ENCODE peak calls at places on chromosomes 2 and 18, in eight cellular contexts. Y is fibroblast of lung, L is IMR-90, D is endothelial cell of umbilical vein, W is mammary epithelial cell, M is GM12878, K is H9, H is GM23248. Z is an unnamed sample.

GRCh38 chr2:190882831-190883582 is 2.4 kb downstream of the GLS start:
- DNase-seq in L (no peak), M (no peak), K (no peak), H (peak), Y (no peak), D (peak), W (peak), Z (peak)

GRCh38 chr2:100865819-100866462 is 46.0 kb downstream of the NPAS2 start:
- DNase-seq in W (peak), H (peak), K (no peak), M (no peak), Y (peak), D (peak), L (peak), Z (peak)

GRCh38 chr18:62085766-62086165 is 101.1 kb downstream of the PIGN start:
- DNase-seq in H (no peak), Y (no peak), L (peak), M (no peak), W (no peak), D (no peak), K (no peak), Z (no peak)

GRCh38 chr2:216774620-216775019 is 79.3 kb upstream of the IGFBP5 start:
- DNase-seq in K (no peak), Y (peak), L (peak), D (no peak), M (no peak), W (peak), H (peak), Z (peak)

GRCh38 chr2:191204443-191204842 is 40.8 kb upstream of the MYO1B start:
- DNase-seq in L (no peak), M (no peak), D (no peak), Y (no peak), H (no peak), W (no peak), K (no peak), Z (no peak)

GRCh38 chr18:76353046-76353445 is 142.0 kb downstream of the ZNF516 start:
- DNase-seq in L (no peak), K (no peak), M (no peak), H (no peak), D (no peak), Y (no peak), W (no peak), Z (no peak)

GRCh38 chr2:237333748-237334147 is 80.2 kb downstream of the COL6A3 start:
- DNase-seq in D (no peak), M (no peak), K (no peak), W (no peak), L (no peak), H (no peak), Y (no peak), Z (no peak)

GRCh38 chr2:216620806-216621205 is 12.4 kb upstream of the IGFBP2 start:
- DNase-seq in H (peak), M (no peak), L (peak), W (no peak), D (no peak), Y (peak), K (no peak), Z (no peak)

GRCh38 chr2:67645280-67646255 is 248.4 kb downstream of the ETAA1 start:
- DNase-seq in M (no peak), L (peak), D (no peak), K (no peak), Y (no peak), H (peak), W (no peak), Z (no peak)

GRCh38 chr2:187372213-187372612 is 75.8 kb downstream of the CALCRL start:
- DNase-seq in D (no peak), L (peak), Y (peak), M (no peak), K (no peak), W (no peak), H (peak), Z (no peak)

GRCh38 chr2:148136441-148136840 is 115.5 kb downstream of the MBD5 start:
- DNase-seq in D (no peak), K (no peak), H (no peak), W (no peak), M (no peak), L (no peak), Y (no peak), Z (no peak)

GRCh38 chr2:146031158-146031557 is 1511.2 kb upstream of the ZEB2 start:
- DNase-seq in K (no peak), M (no peak), H (no peak), D (no peak), L (peak), Y (peak), W (no peak), Z (no peak)

GRCh38 chr18:22163432-22163831 is 6.0 kb upstream of the GATA6 start:
- DNase-seq in K (no peak), M (no peak), H (no peak), D (no peak), Y (no peak), L (no peak), W (no peak), Z (no peak)

GRCh38 chr2:148565272-148565894 is 79.2 kb upstream of the EPC2 start:
- DNase-seq in H (no peak), D (peak), K (no peak), L (no peak), M (no peak), W (no peak), Y (no peak), Z (peak)

GRCh38 chr2:239459581-239459980 is 58.8 kb upstream of the HDAC4 start:
- DNase-seq in W (no peak), H (no peak), M (no peak), Y (no peak), L (no peak), D (no peak), K (peak), Z (no peak)

GRCh38 chr2:34578641-34579040 is 979.5 kb upstream of the FAM98A start:
- DNase-seq in K (no peak), M (no peak), L (no peak), H (no peak), Y (no peak), D (no peak), W (peak), Z (peak)

GRCh38 chr2:65298089-65298488 is 70.5 kb downstream of the ACTR2 start:
- DNase-seq in L (no peak), K (no peak), H (no peak), D (no peak), Y (no peak), M (no peak), W (no peak), Z (no peak)

GRCh38 chr2:177147093-177147694 is 65.4 kb upstream of the HNRNPA3 start:
- DNase-seq in K (no peak), H (peak), D (peak), M (peak), W (peak), Y (peak), L (peak), Z (peak)

GRCh38 chr18:52348209-52348608 is 8.2 kb downstream of the DCC start:
- DNase-seq in K (peak), M (no peak), D (no peak), W (peak), Y (no peak), L (no peak), H (peak), Z (peak)

GRCh38 chr2:159202568-159203071 is 83.9 kb downstream of the WDSUB1 start:
- DNase-seq in Y (peak), K (no peak), D (no peak), M (no peak), W (peak), H (peak), L (peak), Z (peak)

GRCh38 chr2:28231110-28231621 is 161.5 kb upstream of the FOSL2 start:
- DNase-seq in W (peak), L (peak), K (no peak), M (no peak), Y (peak), D (no peak), H (peak), Z (no peak)

GRCh38 chr2:240205348-240205747 is 64.9 kb upstream of the OTOS start:
- DNase-seq in H (peak), L (peak), D (no peak), M (no peak), K (peak), W (peak), Y (peak), Z (peak)

GRCh38 chr2:45904267-45904921 is 252.9 kb downstream of the PRKCE start:
- DNase-seq in D (no peak), K (no peak), M (no peak), L (no peak), W (no peak), H (peak), Y (no peak), Z (no peak)

GRCh38 chr2:142104134-142104758 is 26.6 kb downstream of the LRP1B start:
- DNase-seq in Y (no peak), M (no peak), D (no peak), L (no peak), W (no peak), H (no peak), K (no peak), Z (peak)

GRCh38 chr2:180449171-180449570 is 442.1 kb upstream of the CWC22 start:
- DNase-seq in K (no peak), W (no peak), M (no peak), L (no peak), H (peak), Y (peak), D (no peak), Z (no peak)

GRCh38 chr2:220127311-220127710 is 499.9 kb downstream of the SLC4A3 start:
- DNase-seq in H (no peak), M (no peak), K (no peak), D (no peak), Y (no peak), L (no peak), W (peak), Z (peak)

GRCh38 chr2:7988440-7988839 is 693.4 kb upstream of the ID2 start:
- DNase-seq in D (no peak), Y (no peak), L (no peak), K (no peak), H (no peak), W (no peak), M (no peak), Z (peak)

GRCh38 chr2:7994397-7994951 is 687.4 kb upstream of the ID2 start:
- DNase-seq in Y (no peak), H (no peak), M (no peak), L (no peak), K (no peak), D (no peak), W (no peak), Z (no peak)

GRCh38 chr2:7997279-7997678 is 684.6 kb upstream of the ID2 start:
- DNase-seq in W (no peak), Y (no peak), K (no peak), D (no peak), L (no peak), H (no peak), M (no peak), Z (no peak)

GRCh38 chr2:7989823-7990222 is 692.0 kb upstream of the ID2 start:
- DNase-seq in K (no peak), H (no peak), W (no peak), M (no peak), Y (no peak), L (no peak), D (no peak), Z (no peak)

DNA sequence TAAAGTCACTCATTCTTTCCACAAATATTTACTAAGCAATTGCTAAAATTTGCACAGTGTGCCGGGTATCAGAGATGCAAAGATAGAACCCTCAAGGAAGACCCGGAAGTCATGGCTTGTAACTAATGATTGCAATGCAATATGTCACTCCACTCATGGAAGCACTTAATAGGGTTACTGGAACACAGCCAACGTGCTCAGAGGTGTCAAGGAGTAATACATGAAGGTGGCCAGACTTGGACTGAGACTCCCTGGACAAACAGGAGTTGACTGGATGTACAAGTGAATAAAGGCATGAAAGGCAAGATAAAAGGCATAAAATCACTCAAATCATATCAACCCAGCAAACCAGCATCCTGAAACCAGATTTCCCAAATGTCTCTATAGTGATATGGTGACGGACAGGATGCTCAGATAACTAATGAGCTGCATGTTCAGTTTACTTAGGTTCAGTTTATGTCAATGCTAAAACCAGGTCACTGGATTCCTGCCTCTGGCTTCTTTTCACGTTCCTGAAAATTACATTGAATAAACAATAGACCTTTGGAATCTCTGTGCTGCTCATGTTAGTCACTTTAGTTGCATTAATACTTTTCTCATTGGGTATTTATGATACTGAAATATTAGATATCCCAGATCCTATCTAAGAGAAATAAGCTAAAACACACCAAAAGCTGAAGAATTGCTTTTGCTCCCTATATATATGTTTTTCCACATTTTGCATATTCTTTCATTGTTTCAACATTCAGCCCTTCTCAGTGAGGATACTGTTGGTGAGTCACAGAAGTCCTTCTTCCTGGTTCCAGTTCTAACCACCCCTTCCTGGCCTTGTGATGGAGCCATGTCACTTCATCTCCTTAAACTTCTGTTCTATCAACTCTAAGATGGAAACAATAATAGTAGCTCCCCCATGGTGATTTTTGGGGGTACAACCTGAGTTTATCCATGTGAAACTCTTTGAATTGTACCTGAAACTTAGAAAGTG is 689.0 kb upstream of the ID2 start:
- DNase-seq in D (no peak), L (peak), H (peak), K (no peak), M (no peak), W (peak), Y (no peak), Z (peak)
- H2AFZ ChIP-seq in D (no peak), L (no peak), H (no peak), K (no peak), M (no peak), W (no peak), Y (no peak), Z (no peak)

GRCh38 chr2:25361261-25362048 is 19.7 kb upstream of the DNMT3A start:
- DNase-seq in W (no peak), K (no peak), M (no peak), H (no peak), Y (no peak), L (no peak), D (no peak), Z (no peak)
- H3K9ac ChIP-seq in W (no peak), K (no peak), M (peak), H (no peak), Y (no peak), L (no peak), D (no peak), Z (no peak)

GRCh38 chr2:144704696-144705095 is 184.8 kb upstream of the ZEB2 start:
- DNase-seq in D (no peak), W (no peak), H (no peak), Y (no peak), L (no peak), M (no peak), K (no peak), Z (no peak)
- H2AFZ ChIP-seq in D (no peak), W (no peak), H (no peak), Y (no peak), L (no peak), M (no peak), K (no peak), Z (no peak)

GRCh38 chr2:99827296-99827999 is 314.9 kb downstream of the AFF3 start:
- DNase-seq in H (no peak), K (no peak), W (no peak), D (no peak), M (no peak), L (no peak), Y (no peak), Z (no peak)
- H3K9ac ChIP-seq in H (no peak), K (no peak), W (no peak), D (no peak), M (no peak), L (no peak), Y (no peak), Z (no peak)

DNA sequence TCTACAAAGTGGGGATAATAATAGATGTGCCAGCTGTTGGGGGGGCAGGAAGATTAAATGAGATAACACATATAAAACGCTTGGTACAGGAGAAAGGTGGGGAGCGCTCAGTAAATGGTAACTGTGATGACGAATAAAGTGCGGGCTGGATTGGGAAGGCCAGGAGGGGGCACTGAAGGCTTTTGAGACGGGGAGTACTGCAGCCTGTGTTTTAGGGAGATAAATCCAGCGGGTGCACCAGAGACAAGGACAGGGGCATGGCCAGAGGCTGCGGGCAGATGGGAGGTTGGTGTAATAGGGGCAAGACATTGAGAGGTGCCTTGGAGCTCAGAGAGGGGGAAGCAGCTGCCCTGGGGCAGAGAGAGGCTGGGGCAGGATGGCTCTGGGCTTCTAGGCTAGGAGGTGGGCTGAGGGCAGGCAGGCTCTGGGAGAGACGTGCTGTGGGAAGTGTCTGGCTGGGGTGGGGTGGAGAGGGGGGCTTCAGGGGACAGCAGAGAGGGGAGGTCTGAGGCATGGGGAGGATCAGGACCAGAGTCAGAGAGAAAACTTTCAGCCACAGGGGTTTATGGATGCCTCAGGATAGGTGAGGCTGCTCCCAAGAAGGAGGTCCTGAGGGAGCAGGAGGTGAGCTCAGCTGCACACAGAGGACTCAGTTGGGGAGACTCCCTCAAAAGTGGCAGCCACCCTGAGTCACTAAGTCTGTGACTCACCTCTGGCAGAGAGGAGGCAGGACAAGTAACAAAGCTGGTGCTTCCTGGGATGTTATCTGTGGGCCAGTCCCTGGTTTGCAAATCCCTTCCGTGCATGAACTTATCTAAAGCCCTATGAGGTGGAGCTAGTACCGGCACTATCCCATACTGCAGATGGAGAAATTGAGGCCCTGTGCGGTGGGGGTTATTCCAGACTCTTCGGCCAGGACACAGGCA is 18.9 kb downstream of the TEX44 start:
- DNase-seq in Y (peak), H (peak), W (peak), L (peak), K (peak), D (peak), M (no peak), Z (peak)
- H2AFZ ChIP-seq in Y (no peak), H (peak), W (peak), L (peak), K (no peak), D (no peak), M (no peak), Z (peak)

GRCh38 chr2:214995409-214995808 is 143.0 kb downstream of the ABCA12 start:
- DNase-seq in Y (no peak), D (no peak), K (no peak), W (no peak), H (no peak), L (no peak), M (no peak), Z (no peak)

GRCh38 chr2:214995926-214996670 is 142.3 kb downstream of the ABCA12 start:
- DNase-seq in D (no peak), K (no peak), H (no peak), Y (no peak), L (no peak), W (no peak), M (peak), Z (no peak)
- H3K9ac ChIP-seq in D (no peak), K (no peak), H (no peak), Y (no peak), L (no peak), W (no peak), M (peak), Z (no peak)

DNA sequence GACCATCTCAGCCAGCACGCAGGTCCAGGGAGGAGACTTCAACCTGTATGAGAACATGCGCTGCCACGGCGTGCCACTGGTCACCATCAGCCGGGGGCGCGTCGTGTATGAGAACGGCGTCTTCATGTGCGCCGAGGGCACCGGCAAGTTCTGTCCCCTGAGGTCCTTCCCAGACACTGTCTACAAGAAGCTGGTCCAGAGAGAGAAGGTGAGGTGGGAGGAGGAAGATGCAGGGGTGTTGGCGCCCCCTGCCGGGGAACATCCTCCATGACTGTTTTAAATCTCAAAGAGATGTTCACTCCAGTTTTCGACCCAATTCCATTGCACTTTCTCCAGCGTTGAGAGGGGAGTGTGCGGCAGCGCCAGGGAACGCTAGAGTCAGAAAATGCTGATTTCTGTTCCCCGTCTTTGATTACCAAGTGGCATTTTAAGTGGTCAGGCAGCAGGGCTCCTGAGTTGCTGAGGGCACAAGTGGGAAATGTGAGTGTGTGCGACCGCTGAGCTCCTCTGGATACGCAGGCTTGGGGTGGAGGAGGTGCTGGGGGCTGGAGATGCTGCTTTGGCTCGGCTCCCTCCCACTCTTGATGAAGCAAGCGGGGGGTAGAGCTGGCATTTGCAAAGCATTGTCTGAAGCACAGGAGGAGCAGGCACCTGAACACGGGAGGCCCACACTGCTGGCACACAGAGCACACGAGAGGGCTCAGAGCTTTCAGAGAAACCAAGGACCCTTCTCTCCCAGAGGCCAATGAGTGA is 27.7 kb upstream of the MAPRE3 start:
- DNase-seq in W (peak), L (peak), D (peak), H (peak), Y (peak), K (peak), M (no peak), Z (peak)
- H2AFZ ChIP-seq in W (no peak), L (peak), D (no peak), H (no peak), Y (no peak), K (no peak), M (no peak), Z (no peak)

GRCh38 chr18:3499498-3499897 is 49.5 kb downstream of the TGIF1 start:
- DNase-seq in W (no peak), K (peak), M (no peak), L (no peak), H (no peak), D (no peak), Y (no peak), Z (no peak)

GRCh38 chr18:3502650-3503049 is 52.7 kb downstream of the TGIF1 start:
- DNase-seq in D (no peak), M (no peak), H (no peak), K (no peak), L (no peak), Y (no peak), W (no peak), Z (no peak)

GRCh38 chr18:3500016-3500415 is 50.0 kb downstream of the TGIF1 start:
- DNase-seq in D (peak), H (no peak), W (no peak), Y (no peak), K (no peak), M (no peak), L (no peak), Z (no peak)

GRCh38 chr18:3495691-3496090 is 45.7 kb downstream of the TGIF1 start:
- DNase-seq in L (no peak), W (no peak), M (no peak), D (no peak), K (no peak), Y (no peak), H (no peak), Z (no peak)

GRCh38 chr18:3498705-3499451 is 48.9 kb downstream of the TGIF1 start:
- DNase-seq in W (no peak), M (no peak), Y (peak), K (peak), H (peak), D (peak), L (peak), Z (no peak)
- H3K9ac ChIP-seq in W (no peak), M (no peak), Y (peak), K (no peak), H (peak), D (peak), L (peak), Z (no peak)

GRCh38 chr2:165793779-165794519 is at the start of gene GALNT3:
- DNase-seq in K (peak), Y (no peak), D (no peak), M (no peak), W (peak), H (peak), L (no peak), Z (peak)
- H2AFZ ChIP-seq in K (peak), Y (peak), D (peak), M (peak), W (peak), H (peak), L (peak), Z (peak)